ENCODE peak calls at places on chromosomes 6 and 20, in five cellular contexts. P is HepG2, E is HCT116, I is K562, H is H1. W is an unnamed sample.

GRCh38 chr20:20364016-20364746 is 3.7 kb upstream of the INSM1 start:
- DNase-seq in P (no peak), E (no peak), I (no peak), H (no peak), W (no peak)

GRCh38 chr20:41364236-41364855 is 2.3 kb downstream of the EMILIN3 start:
- DNase-seq in P (no peak), E (no peak), I (no peak), H (no peak), W (no peak)

GRCh38 chr20:25476106-25477105 is 68.9 kb downstream of the GINS1 start:
- DNase-seq in P (no peak), E (no peak), I (no peak), H (no peak), W (no peak)

GRCh38 chr6:16505711-16506362 is 255.4 kb downstream of the ATXN1 start:
- DNase-seq in P (no peak), E (no peak), I (no peak), H (no peak), W (no peak)

GRCh38 chr20:13995086-13995665 is at the start of gene MACROD2:
- DNase-seq in P (peak; percentile 49), E (peak; percentile 93), I (peak; percentile 4), H (peak; percentile 94), W (no peak)

GRCh38 chr6:125732398-125732797 is 17.0 kb upstream of the HEY2 start:
- DNase-seq in P (no peak), E (no peak), I (no peak), H (no peak), W (no peak)

GRCh38 chr20:51378171-51378928 is 164.2 kb downstream of the NFATC2 start:
- DNase-seq in P (no peak), E (no peak), I (no peak), H (no peak), W (no peak)

GRCh38 chr6:111423960-111424846 is 58.8 kb downstream of the REV3L start:
- DNase-seq in P (no peak), E (no peak), I (no peak), H (no peak), W (no peak)

GRCh38 chr20:51492167-51493092 is 50.1 kb downstream of the NFATC2 start:
- DNase-seq in P (no peak), E (no peak), I (peak; percentile 82), H (no peak), W (no peak)

GRCh38 chr6:42307141-42307470 is 89.4 kb upstream of the MRPS10 start:
- DNase-seq in P (no peak), E (no peak), I (no peak), H (no peak), W (no peak)

GRCh38 chr20:33130553-33130952 is 37.4 kb upstream of the BPIFA2 start:
- DNase-seq in P (no peak), E (no peak), I (no peak), H (no peak), W (no peak)

GRCh38 chr6:148530394-148530923 is 187.8 kb downstream of the SASH1 start:
- DNase-seq in P (no peak), E (no peak), I (peak; percentile 44), H (no peak), W (no peak)

GRCh38 chr6:5120011-5120410 is 34.9 kb downstream of the PPP1R3G start:
- DNase-seq in P (no peak), E (no peak), I (no peak), H (no peak), W (no peak)

GRCh38 chr6:71040043-71040442 is 83.2 kb upstream of the B3GAT2 start:
- DNase-seq in P (no peak), E (no peak), I (no peak), H (no peak), W (no peak)
- TF ChIP-seq ATF3 in P (no peak), E (no peak), I (no peak), H (no peak), W (no peak)

DNA sequence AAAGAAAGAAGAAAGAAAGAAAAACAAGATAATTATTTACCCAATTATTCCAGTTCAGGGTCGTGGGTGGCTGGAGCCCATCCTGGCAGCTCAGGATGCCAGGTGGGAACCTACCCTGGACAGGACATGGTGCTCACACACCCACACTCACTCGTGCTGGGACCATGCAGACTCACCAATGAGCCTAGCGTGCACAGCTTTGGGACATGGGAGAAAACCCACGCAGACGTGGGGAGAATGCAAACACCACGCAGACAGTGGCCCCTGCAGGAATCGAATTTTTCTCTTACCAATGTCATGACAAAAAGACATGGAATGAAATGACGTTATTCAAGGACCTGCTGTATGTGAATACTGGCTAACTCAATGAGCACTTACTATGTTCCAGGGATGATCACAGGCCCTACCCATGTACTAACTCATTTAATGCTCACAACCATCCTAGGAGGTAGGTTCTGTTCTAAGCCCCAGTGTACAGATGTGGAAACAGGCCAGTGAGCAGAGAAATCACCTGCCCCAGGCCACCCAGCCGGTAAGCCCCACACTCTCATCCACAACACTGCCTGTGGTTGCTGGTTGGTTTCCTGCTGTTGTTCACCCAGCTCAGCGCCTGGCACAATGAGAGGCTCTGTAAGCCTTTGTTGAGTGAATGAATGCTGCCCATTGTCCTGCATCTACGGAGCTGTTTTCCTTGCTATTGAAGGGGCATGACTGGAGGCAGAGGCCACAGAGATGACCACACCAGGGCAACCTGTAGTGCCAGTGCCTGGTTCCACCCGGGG is 6.8 kb upstream of the PI16 start:
- DNase-seq in P (no peak), E (peak; percentile 39), I (no peak), H (no peak), W (no peak)
- TF ChIP-seq JUND in P (no peak), E (no peak), I (no peak), H (no peak), W (no peak)

GRCh38 chr6:10658910-10659696 is 35.3 kb downstream of the C6orf52 start:
- DNase-seq in P (no peak), E (no peak), I (no peak), H (no peak), W (no peak)

GRCh38 chr6:10659697-10660348 is 34.6 kb downstream of the C6orf52 start:
- DNase-seq in P (no peak), E (no peak), I (no peak), H (no peak), W (no peak)

GRCh38 chr6:10655508-10656055 is 38.8 kb downstream of the C6orf52 start:
- DNase-seq in P (no peak), E (no peak), I (no peak), H (no peak), W (peak; percentile 20)
- TF ChIP-seq ATF3 in P (no peak), E (no peak), I (no peak), H (no peak), W (no peak)

GRCh38 chr20:63317061-63317460 is 24.1 kb downstream of the COL20A1 start:
- DNase-seq in P (no peak), E (no peak), I (no peak), H (no peak), W (no peak)
- TF ChIP-seq JUND in P (no peak), E (no peak), I (no peak), H (no peak), W (no peak)

DNA sequence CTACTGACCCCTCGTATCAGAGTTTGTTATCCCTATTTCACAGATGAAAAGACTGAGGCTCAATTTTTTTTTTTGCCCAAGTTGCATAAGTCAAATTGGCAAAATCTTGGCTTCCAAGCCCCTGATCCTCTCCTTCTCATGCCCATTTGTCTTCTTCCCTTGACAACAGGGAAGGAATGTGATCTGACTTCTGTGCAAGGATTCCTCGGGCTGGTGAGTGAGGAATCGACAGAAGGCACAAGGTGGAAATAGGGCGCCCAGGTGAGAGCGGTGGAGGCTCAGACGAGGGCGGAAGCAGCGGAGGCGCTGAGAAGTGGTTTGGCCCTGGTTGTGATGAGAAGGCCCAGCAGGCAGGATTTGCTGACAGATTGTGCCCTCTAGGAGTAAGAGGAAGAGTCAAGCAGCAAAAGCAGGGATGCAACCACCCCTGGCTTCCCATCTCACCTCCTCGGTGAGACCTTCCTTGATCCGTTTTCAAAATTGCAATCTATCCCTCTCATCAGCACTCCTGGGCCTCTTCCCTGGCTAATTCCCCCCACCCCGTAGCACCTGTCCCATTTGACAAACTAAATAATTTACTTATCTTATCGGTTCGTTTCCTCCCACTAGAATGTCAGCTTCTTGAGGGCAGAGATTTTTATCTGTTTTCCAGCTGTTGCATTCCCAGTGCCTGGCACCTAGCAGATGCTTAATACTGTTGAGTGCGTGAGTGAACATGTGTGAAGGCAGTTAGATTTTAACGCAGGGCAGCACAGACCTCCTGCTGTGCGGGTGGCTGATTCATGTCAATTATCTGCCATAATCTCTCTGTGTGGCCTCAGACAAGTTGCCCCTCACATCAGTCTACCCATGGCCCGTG is 3.7 kb upstream of the SIRPA start:
- DNase-seq in P (no peak), E (no peak), I (no peak), H (no peak), W (no peak)
- TF ChIP-seq ATF3 in P (no peak), E (no peak), I (no peak), H (no peak), W (no peak)

W was measured in GM12878.